ENCODE peak calls at places on chromosome 12, in seven cellular contexts. F is OCI-LY7, B is lower leg skin, V is AG04450, M is heart right ventricle, S is AG09319, L is SK-N-SH. H is an unnamed sample.

GRCh38 chr12:117857632-117858274 is 111.0 kb downstream of the KSR2 start:
- DNase-seq in F (peak), B (no peak), V (no peak), M (no peak), S (no peak), L (peak), H (no peak)

GRCh38 chr12:26125451-26126339 is 858 bp upstream of the BHLHE41 start:
- DNase-seq in F (no peak), B (peak), V (no peak), M (peak), S (peak), L (peak), H (peak)

GRCh38 chr12:49357099-49357678 is 10.1 kb upstream of the SPATS2 start:
- DNase-seq in F (peak), B (no peak), V (peak), M (no peak), S (no peak), L (peak), H (no peak)

GRCh38 chr12:22828059-22828458 is 203.1 kb downstream of the ETNK1 start:
- DNase-seq in F (no peak), B (no peak), V (no peak), M (no peak), S (no peak), L (no peak), H (no peak)

GRCh38 chr12:20757-21156 is 45.8 kb upstream of the IQSEC3 start:
- DNase-seq in F (no peak), B (no peak), V (no peak), M (no peak), S (no peak), L (no peak), H (no peak)

GRCh38 chr12:94148841-94149780 is 734 bp downstream of the PLXNC1 start:
- DNase-seq in F (peak), B (no peak), V (no peak), M (peak), S (no peak), L (peak), H (peak)

GRCh38 chr12:78096909-78097597 is 266.4 kb downstream of the NAV3 start:
- DNase-seq in F (no peak), B (no peak), V (peak), M (no peak), S (peak), L (peak), H (no peak)

GRCh38 chr12:13165578-13166120 is 30.9 kb upstream of the EMP1 start:
- DNase-seq in F (peak), B (peak), V (no peak), M (peak), S (no peak), L (no peak), H (no peak)

GRCh38 chr12:116188581-116188980 is 88.9 kb downstream of the MED13L start:
- DNase-seq in F (no peak), B (no peak), V (no peak), M (no peak), S (no peak), L (no peak), H (no peak)

GRCh38 chr12:26239508-26240328 is 44.3 kb downstream of the SSPN start:
- DNase-seq in F (no peak), B (peak), V (peak), M (peak), S (peak), L (no peak), H (no peak)

GRCh38 chr12:104350211-104350908 is 46.8 kb downstream of the EID3 start:
- DNase-seq in F (no peak), B (no peak), V (no peak), M (no peak), S (no peak), L (no peak), H (no peak)

GRCh38 chr12:125804660-125805059 is 739.4 kb downstream of the AACS start:
- DNase-seq in F (no peak), B (no peak), V (no peak), M (no peak), S (no peak), L (no peak), H (no peak)

GRCh38 chr12:132414634-132415340 is 75.2 kb upstream of the FBRSL1 start:
- DNase-seq in F (peak), B (peak), V (peak), M (peak), S (peak), L (peak), H (peak)

GRCh38 chr12:93741741-93742085 is 64.5 kb downstream of the CRADD start:
- DNase-seq in F (no peak), B (no peak), V (no peak), M (no peak), S (no peak), L (peak), H (no peak)

GRCh38 chr12:121202407-121203355 is 7.2 kb upstream of the P2RX4 start:
- DNase-seq in F (no peak), B (no peak), V (no peak), M (no peak), S (no peak), L (peak), H (no peak)

GRCh38 chr12:58741226-58741625 is 179.1 kb downstream of the LRIG3 start:
- DNase-seq in F (no peak), B (no peak), V (no peak), M (no peak), S (no peak), L (no peak), H (no peak)

GRCh38 chr12:64780531-64781373 is 21.5 kb upstream of the GNS start:
- DNase-seq in F (no peak), B (no peak), V (no peak), M (peak), S (no peak), L (peak), H (no peak)

GRCh38 chr12:94615284-94616216 is 34.8 kb downstream of the TMCC3 start:
- DNase-seq in F (no peak), B (no peak), V (peak), M (peak), S (no peak), L (no peak), H (no peak)

DNA sequence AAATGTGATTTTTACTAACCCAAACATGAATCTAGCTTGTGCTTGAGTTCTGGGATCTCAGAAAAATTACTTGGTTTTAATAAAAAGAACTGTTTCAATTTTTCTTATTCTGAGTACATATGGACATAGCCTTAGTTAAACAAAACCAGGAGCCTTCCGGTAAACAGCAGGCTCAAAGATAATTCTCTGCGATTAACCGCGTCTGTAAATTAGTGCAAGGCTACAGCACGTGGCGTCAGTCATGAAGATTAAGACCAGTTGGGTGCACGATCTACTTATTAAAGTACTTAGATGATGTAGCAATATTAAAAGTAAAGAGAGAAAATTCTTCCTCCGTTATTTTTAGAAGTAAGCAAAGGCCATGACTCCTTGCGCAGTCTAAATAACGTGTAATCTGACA is 707 bp downstream of the KCNJ8 start:
- DNase-seq in F (no peak), B (no peak), V (no peak), M (no peak), S (no peak), L (peak), H (no peak)
- TF ChIP-seq CTCF in F (no peak), B (no peak), V (no peak), M (no peak), S (no peak), L (no peak), H (no peak)

GRCh38 chr12:109264943-109265650 is 44.0 kb downstream of the FOXN4 start:
- DNase-seq in F (no peak), B (no peak), V (no peak), M (no peak), S (no peak), L (no peak), H (no peak)
- TF ChIP-seq CTCF in F (no peak), B (no peak), V (no peak), M (no peak), S (no peak), L (no peak), H (no peak)

GRCh38 chr12:66548338-66549049 is 130.4 kb downstream of the GRIP1 start:
- DNase-seq in F (peak), B (no peak), V (no peak), M (no peak), S (no peak), L (no peak), H (no peak)
- TF ChIP-seq CTCF in F (peak), B (no peak), V (peak), M (no peak), S (no peak), L (peak), H (peak)

DNA sequence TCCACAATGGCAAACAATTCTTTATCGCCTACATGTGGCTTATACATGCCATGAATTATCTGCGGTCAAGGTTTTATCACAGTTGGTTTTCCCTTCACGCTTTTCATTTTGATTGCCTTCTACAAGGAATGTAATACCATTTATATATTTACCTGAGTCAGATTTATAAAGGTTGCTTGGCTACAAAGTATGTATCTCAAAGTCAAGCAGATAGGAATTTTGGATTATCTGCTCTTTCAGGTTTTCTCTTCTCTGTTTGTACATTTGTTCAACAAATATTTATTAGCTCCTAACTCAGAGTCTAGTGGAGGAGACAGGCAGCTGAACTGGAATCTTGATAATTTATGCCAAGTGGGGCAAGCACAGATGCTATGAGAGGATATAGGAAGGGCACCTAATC is 28.5 kb upstream of the CISTR start:
- DNase-seq in F (no peak), B (no peak), V (no peak), M (no peak), S (no peak), L (no peak), H (no peak)
- TF ChIP-seq CTCF in F (no peak), B (no peak), V (no peak), M (no peak), S (no peak), L (no peak), H (no peak)

DNA sequence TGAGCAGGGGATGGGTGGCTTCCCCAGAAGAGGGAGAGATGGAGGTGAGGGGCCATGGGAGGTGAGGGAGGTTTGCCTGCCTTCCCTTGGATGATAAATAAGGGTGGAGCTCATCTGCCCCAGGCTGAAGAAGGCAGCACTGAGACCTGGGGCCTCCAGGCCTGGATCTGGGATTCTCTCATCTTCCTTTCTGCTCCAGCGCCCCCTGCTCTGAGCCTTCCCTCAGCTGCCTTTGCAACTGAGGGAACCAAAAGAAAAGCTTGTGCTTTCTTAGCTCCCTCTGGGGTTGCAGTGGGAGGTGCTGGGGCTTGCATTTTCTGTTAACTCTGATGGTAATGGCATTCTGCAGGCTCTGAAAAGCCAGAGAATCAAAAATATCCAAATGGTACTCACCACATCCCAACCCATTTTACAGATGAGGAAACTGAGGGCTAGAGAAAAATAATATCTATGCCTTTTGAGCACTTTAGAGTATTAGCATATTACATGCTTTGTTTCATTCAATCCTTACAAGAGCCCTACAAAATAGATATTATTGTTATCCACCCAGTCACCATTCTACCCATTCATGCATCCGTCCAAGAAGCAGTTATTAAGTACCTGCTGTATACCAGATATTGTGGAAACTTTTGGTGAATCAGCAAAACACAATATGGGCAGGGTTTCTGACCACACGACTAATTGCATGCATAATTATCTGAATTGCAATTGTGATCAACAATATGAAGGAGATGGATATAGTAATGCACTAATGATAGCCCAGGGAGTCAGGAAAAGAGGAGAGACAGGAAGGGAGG is 102.2 kb downstream of the WSCD2 start:
- DNase-seq in F (no peak), B (no peak), V (no peak), M (no peak), S (no peak), L (no peak), H (no peak)
- TF ChIP-seq CTCF in F (no peak), B (no peak), V (no peak), M (no peak), S (no peak), L (no peak), H (no peak)

GRCh38 chr12:6444031-6444430 is 724 bp upstream of the CD27 start:
- DNase-seq in F (peak), B (no peak), V (no peak), M (no peak), S (no peak), L (no peak), H (no peak)
- TF ChIP-seq CTCF in F (peak), B (no peak), V (no peak), M (no peak), S (no peak), L (no peak), H (no peak)

DNA sequence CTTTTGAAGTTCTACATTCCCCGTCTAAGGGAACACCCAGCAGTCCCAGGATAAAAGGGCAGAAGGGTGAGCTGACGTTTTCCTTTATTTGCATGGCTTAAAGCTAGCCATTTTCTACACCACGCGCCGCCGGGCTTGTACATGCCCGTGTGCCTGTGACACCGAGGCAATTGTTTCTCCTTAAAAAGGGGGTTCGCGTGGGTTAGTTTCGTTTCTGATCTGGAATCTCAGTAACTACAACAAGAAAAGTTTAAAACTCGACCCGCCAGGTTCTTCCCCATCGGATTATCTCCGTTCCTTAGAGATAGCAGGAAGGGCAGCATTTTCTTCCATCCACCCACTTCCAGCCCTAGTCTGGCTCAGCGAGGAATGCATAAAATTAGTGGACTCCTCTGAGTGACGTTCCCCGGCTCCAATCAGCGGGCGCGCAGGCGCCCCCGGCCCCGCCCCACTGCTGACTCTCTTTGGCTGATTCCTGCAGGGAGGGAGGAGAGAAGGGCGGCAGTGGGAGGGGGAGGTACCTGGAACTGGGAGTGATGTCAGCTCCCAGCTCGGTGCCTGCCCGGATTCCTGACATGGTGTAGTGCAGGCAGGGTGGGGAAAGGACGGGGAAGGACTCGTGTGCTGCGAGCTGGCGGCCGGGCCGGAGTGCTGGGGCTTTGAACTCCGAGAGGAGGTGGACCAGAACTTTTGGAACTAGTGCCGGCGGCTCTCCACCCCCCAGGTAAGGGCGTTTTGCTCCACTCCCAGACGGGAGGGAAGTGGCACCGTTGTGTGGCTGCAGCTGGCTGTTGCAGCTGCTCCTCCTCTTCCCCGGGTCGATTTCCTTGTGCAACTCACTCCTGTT is at the start of gene PPFIBP1:
- DNase-seq in F (peak), B (peak), V (peak), M (peak), S (peak), L (peak), H (peak)
- TF ChIP-seq CTCF in F (no peak), B (no peak), V (peak), M (no peak), S (peak), L (peak), H (peak)

GRCh38 chr12:114789821-114790220 is 105.8 kb upstream of the TBX3 start:
- DNase-seq in F (no peak), B (no peak), V (no peak), M (no peak), S (no peak), L (no peak), H (no peak)
- TF ChIP-seq CTCF in F (no peak), B (no peak), V (no peak), M (no peak), S (no peak), L (no peak), H (no peak)

DNA sequence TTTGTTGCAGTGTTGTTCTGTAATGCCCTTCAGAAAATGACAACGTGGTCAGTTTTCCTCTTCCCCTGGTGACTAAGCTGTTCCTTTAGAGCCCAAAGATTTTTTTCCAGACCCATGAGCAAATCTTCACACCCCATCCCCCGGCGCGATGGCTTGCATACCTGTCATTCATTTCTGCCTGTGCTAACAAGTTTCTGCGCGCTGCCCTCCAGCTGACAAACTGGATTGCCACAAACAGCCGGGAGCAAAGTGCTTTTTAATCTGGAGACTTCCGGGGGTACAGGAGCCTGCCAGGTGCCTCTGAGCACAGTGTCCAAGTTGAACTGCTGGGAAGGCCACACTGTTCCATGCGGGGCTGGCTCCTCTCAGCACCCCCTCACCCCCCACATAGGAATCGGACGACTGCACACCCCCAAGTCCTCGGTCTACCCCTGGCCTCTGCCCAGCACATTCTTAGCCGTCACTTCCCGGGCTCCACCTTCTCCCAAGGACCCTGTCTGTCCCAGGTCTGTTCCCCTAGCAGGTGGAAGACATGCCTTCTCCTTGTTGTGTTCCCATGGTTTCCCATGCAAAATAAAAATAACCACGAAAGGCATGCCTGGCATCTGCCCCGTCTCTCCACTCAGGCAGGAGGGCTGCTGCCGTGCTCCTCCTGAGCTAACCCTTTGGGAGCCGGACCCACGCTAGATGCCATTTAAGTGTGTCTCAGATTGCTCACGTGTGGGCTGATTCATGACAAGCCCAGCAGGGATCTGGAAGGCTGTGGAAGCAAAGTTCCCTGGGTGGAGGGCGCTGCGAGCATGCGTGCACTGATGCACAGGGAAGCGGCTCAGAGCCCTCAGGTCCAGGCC is 14.1 kb downstream of the RILPL1 start:
- DNase-seq in F (no peak), B (peak), V (no peak), M (peak), S (no peak), L (no peak), H (no peak)
- TF ChIP-seq CTCF in F (no peak), B (no peak), V (no peak), M (no peak), S (no peak), L (no peak), H (no peak)

H was measured in type B pancreatic cell.